ENCODE peak calls at places on chromosome 12, in ten cellular contexts. Q, N, U, T, R, Z, S, X, F and W are unnamed samples.

GRCh38 chr12:75641031-75641780 is 129.8 kb upstream of the KRR1 start:
- DNase-seq in N (no peak), T (no peak), F (no peak), Z (peak), R (peak), U (no peak), Q (no peak), X (peak), S (peak), W (peak)

GRCh38 chr12:132610051-132610759 is at the start of gene LRCOL1:
- DNase-seq in N (no peak), R (no peak), Q (no peak), S (peak), F (no peak), X (no peak), U (no peak), Z (peak), T (no peak), W (peak)

GRCh38 chr12:7483343-7483742 is 20.2 kb downstream of the CD163 start:
- DNase-seq in S (no peak), Q (no peak), N (no peak), F (no peak), Z (no peak), T (no peak), R (no peak), X (no peak), U (no peak), W (no peak)

GRCh38 chr12:67981236-67982164 is 7.7 kb upstream of the IFNG-AS1 start:
- DNase-seq in Z (peak), U (no peak), X (no peak), N (no peak), Q (no peak), S (peak), F (no peak), T (no peak), R (peak), W (peak)

GRCh38 chr12:65384240-65384639 is 105.8 kb downstream of the MSRB3 start:
- DNase-seq in X (no peak), R (no peak), Z (no peak), U (no peak), N (no peak), Q (no peak), S (no peak), F (peak), T (no peak), W (no peak)

GRCh38 chr12:85805654-85806053 is 30.6 kb downstream of the RASSF9 start:
- DNase-seq in F (no peak), Q (no peak), Z (peak), S (no peak), R (no peak), T (no peak), U (no peak), N (no peak), X (no peak), W (no peak)

GRCh38 chr12:49521391-49521790 is 17.4 kb upstream of the KCNH3 start:
- DNase-seq in X (no peak), T (no peak), Q (no peak), R (no peak), F (no peak), Z (no peak), N (no peak), U (no peak), S (no peak), W (no peak)

GRCh38 chr12:60684988-60685655 is 1089.3 kb downstream of the SLC16A7 start:
- DNase-seq in F (no peak), U (peak), R (peak), Q (peak), X (no peak), Z (no peak), T (no peak), N (no peak), S (no peak), W (no peak)

GRCh38 chr12:3869860-3870259 is 3.3 kb downstream of the PARP11 start:
- DNase-seq in Q (no peak), S (no peak), N (no peak), U (no peak), X (no peak), T (no peak), F (no peak), Z (no peak), R (no peak), W (no peak)

GRCh38 chr12:76310110-76310509 is 38.1 kb downstream of the BBS10 start:
- DNase-seq in U (no peak), S (peak), X (no peak), Z (peak), N (no peak), F (no peak), R (peak), T (no peak), Q (no peak), W (peak)

GRCh38 chr12:88052686-88053085 is 23.5 kb upstream of the C12orf50 start:
- DNase-seq in N (peak), R (peak), X (no peak), T (no peak), U (peak), Q (peak), Z (peak), S (peak), F (no peak), W (peak)

GRCh38 chr12:130169256-130169655 is 7.0 kb downstream of the FZD10 start:
- DNase-seq in T (no peak), Q (no peak), R (no peak), X (no peak), F (no peak), S (no peak), U (no peak), Z (no peak), N (no peak), W (no peak)

GRCh38 chr12:57487055-57487596 is 742 bp upstream of the MARS1 start:
- DNase-seq in T (no peak), R (no peak), U (no peak), S (no peak), N (no peak), X (no peak), Z (no peak), F (no peak), Q (no peak), W (no peak)

GRCh38 chr12:110371408-110372055 is 32.0 kb downstream of the ANAPC7 start:
- DNase-seq in Z (peak), U (no peak), Q (peak), R (no peak), T (no peak), X (no peak), N (no peak), F (no peak), S (no peak), W (no peak)

GRCh38 chr12:45568808-45569207 is 160.7 kb upstream of the ARID2 start:
- DNase-seq in Q (no peak), R (no peak), U (no peak), X (no peak), Z (no peak), N (no peak), S (no peak), T (no peak), F (no peak), W (no peak)

GRCh38 chr12:85575115-85576096 is 260.8 kb downstream of the RASSF9 start:
- DNase-seq in N (peak), U (peak), X (no peak), S (peak), Z (peak), Q (peak), T (no peak), F (peak), R (peak), W (peak)

GRCh38 chr12:65956056-65956738 is 131.9 kb downstream of the HMGA2 start:
- DNase-seq in X (no peak), R (peak), Q (no peak), U (no peak), T (no peak), F (no peak), S (no peak), N (no peak), Z (no peak), W (no peak)

GRCh38 chr12:53100466-53101151 is 2.7 kb upstream of the SOAT2 start:
- DNase-seq in X (no peak), U (no peak), F (no peak), R (no peak), T (no peak), S (no peak), Z (no peak), Q (no peak), N (no peak), W (no peak)

GRCh38 chr12:64900540-64900939 is 76.1 kb downstream of the TBC1D30 start:
- DNase-seq in T (no peak), Q (no peak), S (peak), N (no peak), U (no peak), X (no peak), R (peak), F (no peak), Z (peak), W (peak)

GRCh38 chr12:52380271-52380694 is 5.2 kb downstream of the KRT84 start:
- DNase-seq in S (no peak), X (no peak), R (peak), U (peak), F (no peak), N (peak), Z (peak), T (no peak), Q (peak), W (peak)

GRCh38 chr12:91893476-91893875 is 252.2 kb downstream of the BTG1 start:
- DNase-seq in S (no peak), Z (no peak), Q (no peak), N (no peak), U (no peak), R (peak), T (no peak), X (no peak), F (no peak), W (no peak)

GRCh38 chr12:32946504-32947131 is 50.0 kb upstream of the PKP2 start:
- DNase-seq in S (no peak), N (no peak), R (no peak), Z (no peak), U (no peak), X (no peak), Q (no peak), T (no peak), F (no peak), W (no peak)

GRCh38 chr12:119949145-119949544 is 39.9 kb upstream of the BICDL1 start:
- DNase-seq in X (no peak), N (no peak), S (no peak), U (no peak), T (no peak), Z (no peak), R (no peak), F (no peak), Q (no peak), W (no peak)

GRCh38 chr12:20438307-20438779 is 70.0 kb downstream of the PDE3A start:
- DNase-seq in T (no peak), Q (no peak), R (no peak), S (peak), X (no peak), N (no peak), Z (peak), F (peak), U (no peak), W (no peak)

GRCh38 chr12:104136577-104136976 is 1.4 kb downstream of the NFYB start:
- DNase-seq in Q (no peak), F (peak), R (no peak), N (no peak), T (no peak), Z (no peak), U (no peak), S (peak), X (no peak), W (no peak)

GRCh38 chr12:115147916-115148315 is 463.9 kb upstream of the TBX3 start:
- DNase-seq in T (no peak), S (peak), Z (no peak), R (no peak), F (no peak), Q (no peak), U (no peak), N (no peak), X (no peak), W (no peak)

GRCh38 chr12:94193623-94194022 is 45.2 kb downstream of the PLXNC1 start:
- DNase-seq in U (no peak), T (no peak), Z (no peak), Q (no peak), R (no peak), N (no peak), F (no peak), X (no peak), S (no peak), W (no peak)

GRCh38 chr12:23954332-23954731 is 4.9 kb upstream of the SOX5 start:
- DNase-seq in F (no peak), T (no peak), Q (no peak), X (no peak), S (peak), U (no peak), Z (peak), N (no peak), R (no peak), W (no peak)

GRCh38 chr12:2286461-2287131 is 233.8 kb downstream of the CACNA1C start:
- DNase-seq in Q (no peak), S (no peak), U (no peak), Z (no peak), X (no peak), F (no peak), R (no peak), N (no peak), T (no peak), W (peak)

GRCh38 chr12:19643635-19644034 is 204.3 kb downstream of the AEBP2 start:
- DNase-seq in T (no peak), Z (peak), F (no peak), X (no peak), R (peak), S (peak), U (peak), N (peak), Q (peak), W (peak)

GRCh38 chr12:117907108-117907689 is 61.6 kb downstream of the KSR2 start:
- DNase-seq in S (no peak), X (no peak), N (no peak), R (no peak), T (peak), Q (no peak), Z (no peak), F (no peak), U (no peak), W (no peak)